ENCODE peak calls at places on chromosomes 4 and X, in ten cellular contexts. E is tibial artery, K is stomach, F is hepatocyte, U is vagina, P is left lung, T is ascending aorta, S is lower lobe of right lung, J is neural progenitor cell, B is mesendoderm. R is an unnamed sample.
A peak's percentile ranks its signal among the peaks of the same experiment; 100 is the strongest.

GRCh38 chr4:53990641-53991040 is 73.8 kb downstream of the CHIC2 start:
- DNase-seq in F (no peak), U (no peak), K (no peak), T (no peak), J (no peak), P (no peak), S (no peak), E (no peak), B (no peak), R (no peak)

GRCh38 chr4:13599159-13599558 is 28.4 kb downstream of the BOD1L1 start:
- DNase-seq in U (no peak), K (no peak), J (peak; percentile 20), P (no peak), B (peak; percentile 71), F (no peak), S (no peak), T (no peak), E (no peak), R (peak; percentile 29)

GRCh38 chr4:24042094-24042493 is 152.2 kb upstream of the PPARGC1A start:
- DNase-seq in B (no peak), S (no peak), K (no peak), T (no peak), F (no peak), U (no peak), J (no peak), E (no peak), P (no peak), R (no peak)

GRCh38 chr4:21543514-21543913 is 405.1 kb downstream of the KCNIP4 start:
- DNase-seq in S (no peak), F (no peak), T (no peak), B (no peak), P (no peak), E (no peak), K (no peak), U (no peak), J (no peak), R (peak; percentile 0)

GRCh38 chr4:139453041-139453370 is 915 bp upstream of the RAB33B start:
- DNase-seq in T (no peak), J (no peak), P (no peak), S (no peak), U (no peak), B (peak; percentile 94), K (no peak), E (no peak), F (peak; percentile 86), R (peak; percentile 72)

GRCh38 chr4:3440979-3441500 is 728 bp upstream of the HGFAC start:
- DNase-seq in B (no peak), F (no peak), S (no peak), P (peak; percentile 72), K (no peak), E (peak; percentile 65), U (no peak), T (no peak), J (no peak), R (peak; percentile 72)

GRCh38 chr4:123411976-123412589 is 15.5 kb downstream of the SPRY1 start:
- DNase-seq in E (no peak), F (no peak), T (no peak), S (no peak), K (no peak), U (no peak), J (peak; percentile 8), B (no peak), P (no peak), R (no peak)

GRCh38 chrX:41823402-41823801 is 99.4 kb downstream of the GPR82 start:
- DNase-seq in B (no peak), J (no peak), E (no peak), P (no peak), S (no peak), T (no peak), U (no peak), K (no peak), F (peak; percentile 21), R (no peak)

GRCh38 chrX:130834830-130835229 is 68.2 kb downstream of the ENOX2 start:
- DNase-seq in F (no peak), K (no peak), T (no peak), E (no peak), B (no peak), P (no peak), J (no peak), S (no peak), U (no peak), R (no peak)

GRCh38 chr4:13413719-13414437 is 70.3 kb downstream of the RAB28 start:
- DNase-seq in U (no peak), E (no peak), S (no peak), T (no peak), K (no peak), B (no peak), J (no peak), F (no peak), P (no peak), R (no peak)

GRCh38 chr4:2082118-2082517 is 23.0 kb downstream of the NAT8L start:
- DNase-seq in E (peak; percentile 19), B (no peak), U (no peak), K (peak; percentile 13), P (no peak), S (no peak), J (no peak), T (no peak), F (no peak), R (no peak)

GRCh38 chr4:2080429-2081300 is 21.5 kb downstream of the NAT8L start:
- DNase-seq in P (peak; percentile 60), F (no peak), K (no peak), J (no peak), U (no peak), E (peak; percentile 62), B (no peak), S (no peak), T (no peak), R (peak; percentile 33)

GRCh38 chr4:2082627-2083026 is 23.5 kb downstream of the NAT8L start:
- DNase-seq in J (no peak), T (no peak), B (no peak), P (no peak), E (no peak), K (no peak), S (no peak), F (no peak), U (no peak), R (no peak)

GRCh38 chr4:2079926-2080325 is 20.8 kb downstream of the NAT8L start:
- DNase-seq in J (no peak), S (no peak), U (no peak), K (no peak), E (peak; percentile 43), T (no peak), B (no peak), P (no peak), F (no peak), R (peak; percentile 35)

GRCh38 chr4:2081540-2081939 is 22.4 kb downstream of the NAT8L start:
- DNase-seq in J (no peak), F (no peak), T (no peak), P (peak; percentile 36), U (no peak), B (no peak), E (peak; percentile 32), S (no peak), K (peak; percentile 19), R (no peak)
- H3K4me3 ChIP-seq in J (no peak overlapping the region), F (no peak overlapping the region), T (no peak overlapping the region), P (no peak overlapping the region), U (no peak overlapping the region), B (no peak overlapping the region), E (no peak overlapping the region), S (no peak overlapping the region), K (no peak overlapping the region), R (no peak overlapping the region)

GRCh38 chr4:144648042-144648441 is 2.1 kb downstream of the HHIP start:
- DNase-seq in B (no peak), E (no peak), J (peak; percentile 28), P (no peak), U (no peak), S (no peak), K (no peak), F (no peak), T (no peak), R (no peak)

GRCh38 chr4:144650311-144650820 is 4.4 kb downstream of the HHIP start:
- DNase-seq in K (no peak), J (no peak), T (no peak), S (no peak), U (no peak), B (no peak), F (no peak), P (no peak), E (no peak), R (no peak)

GRCh38 chr4:144646523-144647094 is 653 bp downstream of the HHIP start:
- DNase-seq in E (no peak), T (no peak), F (peak; percentile 47), S (no peak), B (peak; percentile 38), P (peak; percentile 70), J (peak; percentile 58), U (no peak), K (no peak), R (peak; percentile 44)

GRCh38 chr4:144647095-144647959 is 1.4 kb downstream of the HHIP start:
- DNase-seq in T (no peak), J (peak; percentile 36), E (no peak), U (no peak), B (peak; percentile 48), K (no peak), P (no peak), S (no peak), F (peak; percentile 25), R (peak; percentile 59)

DNA sequence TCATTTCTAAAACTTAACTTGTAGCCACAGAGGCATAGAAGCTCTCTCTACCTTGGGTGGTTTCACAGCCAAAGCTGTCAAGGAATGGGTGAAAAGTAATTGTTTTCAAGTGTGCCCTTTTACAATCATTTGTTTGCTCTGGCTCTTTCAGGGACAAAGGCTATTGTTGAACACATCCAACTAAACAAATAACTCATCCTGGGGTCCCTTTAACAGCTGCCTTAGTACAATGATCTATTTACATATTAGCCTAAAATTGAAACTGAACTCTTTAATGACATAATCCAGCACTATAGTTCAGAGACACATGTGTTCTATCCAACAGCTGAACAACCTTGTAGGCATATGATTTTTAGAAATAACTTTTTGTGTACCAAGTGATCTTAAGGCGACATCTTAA is 3.7 kb downstream of the HHIP start:
- DNase-seq in S (no peak), F (no peak), P (no peak), U (no peak), E (no peak), B (peak; percentile 58), J (peak; percentile 78), T (no peak), K (no peak), R (no peak)
- H3K27me3 ChIP-seq in S (peaks cover 43% of the 10 kb centered on the region), F (peaks cover 35% of the 10 kb centered on the region), P (peaks cover 36% of the 10 kb centered on the region), U (no peaks in the 10 kb centered on the region), E (no peaks in the 10 kb centered on the region), B (peaks cover 13% of the 10 kb centered on the region), J (peaks cover 71% of the 10 kb centered on the region), T (no peaks in the 10 kb centered on the region), K (peaks cover 3% of the 10 kb centered on the region), R (peaks cover 38% of the 10 kb centered on the region)

GRCh38 chrX:105063743-105064142 is 156.8 kb downstream of the TEX13A start:
- DNase-seq in J (peak; percentile 16), K (no peak), F (no peak), E (no peak), P (no peak), B (peak; percentile 42), S (no peak), U (no peak), T (no peak), R (peak; percentile 27)
- H3K36me3 ChIP-seq in J (peaks cover 4% of the 10 kb centered on the region), K (no peaks in the 10 kb centered on the region), F (no peaks in the 10 kb centered on the region), E (no peaks in the 10 kb centered on the region), P (no peaks in the 10 kb centered on the region), B (no peaks in the 10 kb centered on the region), S (no peaks in the 10 kb centered on the region), U (no peaks in the 10 kb centered on the region), T (no peaks in the 10 kb centered on the region), R (no peaks in the 10 kb centered on the region)

DNA sequence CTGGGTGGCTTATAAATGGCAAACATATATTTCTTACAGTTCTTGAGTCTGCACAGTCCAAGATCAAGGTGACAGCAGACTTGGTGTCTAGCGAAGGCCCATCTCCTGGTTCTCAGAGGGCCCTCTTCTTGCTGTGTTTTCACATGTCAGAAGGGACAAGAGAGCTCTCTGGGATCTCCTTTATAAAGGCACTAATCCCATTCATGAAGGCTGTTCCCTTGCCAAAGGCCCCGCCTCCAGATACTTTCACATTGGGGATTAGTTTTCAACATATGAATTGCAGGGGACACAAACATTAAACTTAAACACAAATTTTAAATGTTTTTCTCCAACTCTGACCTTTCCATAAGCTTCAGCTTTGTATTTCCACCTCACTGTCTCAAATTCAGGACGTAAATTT is 1135.0 kb upstream of the TENM3 start:
- DNase-seq in E (no peak), J (peak; percentile 47), T (no peak), S (no peak), B (peak; percentile 1), F (no peak), K (no peak), P (no peak), U (no peak), R (no peak)
- H3K4me3 ChIP-seq in E (no peak overlapping the region), J (no peak overlapping the region), T (no peak overlapping the region), S (no peak overlapping the region), B (no peak overlapping the region), F (no peak overlapping the region), K (no peak overlapping the region), P (no peak overlapping the region), U (no peak overlapping the region), R (no peak overlapping the region)

R was measured in H7.